ENCODE peak calls at places on chromosomes 11 and 22, in ten cellular contexts. I is osteocyte; W is brain microvascular endothelial cell; X is SW 1271; D is stimulated activated CD4-positive, alpha-beta T cell treated with anti-CD3 and anti-CD28 coated beads, Interleukin-12 subunit alpha, Interleukin-12 subunit beta, amount 100 ng/mL, for 4 hours; M is HT1080; Q is HT-29; K is EL; J is NCI-H2171 treated with DMSO at 0.1 percent for 48 hours; B is CD4-positive, alpha-beta T cell. Y is an unnamed sample.

GRCh38 chr11:130848361-130849214 is 67.7 kb downstream of the SNX19 start:
- DNase-seq in I (no peak), W (no peak), X (no peak), D (no peak), M (no peak), Q (no peak), K (no peak), J (no peak), B (no peak), Y (no peak)

GRCh38 chr11:18457435-18457834 is 1.8 kb downstream of the LDHAL6A start:
- DNase-seq in I (no peak), W (no peak), X (no peak), D (no peak), M (peak), Q (peak), K (peak), J (no peak), B (no peak), Y (no peak)

GRCh38 chr22:47367107-47367690 is 604.7 kb downstream of the TBC1D22A start:
- DNase-seq in I (peak), W (no peak), X (no peak), D (no peak), M (no peak), Q (no peak), K (no peak), J (no peak), B (no peak), Y (no peak)

GRCh38 chr11:18757742-18758294 is 31.8 kb upstream of the IGSF22 start:
- DNase-seq in I (no peak), W (no peak), X (no peak), D (no peak), M (no peak), Q (no peak), K (no peak), J (no peak), B (no peak), Y (no peak)

GRCh38 chr11:123973816-123974215 is 3.8 kb downstream of the OR10S1 start:
- DNase-seq in I (no peak), W (peak), X (peak), D (no peak), M (peak), Q (no peak), K (peak), J (no peak), B (no peak), Y (no peak)

GRCh38 chr11:112817376-112817775 is 143.8 kb upstream of the NCAM1 start:
- DNase-seq in I (no peak), W (no peak), X (no peak), D (no peak), M (no peak), Q (no peak), K (no peak), J (no peak), B (no peak), Y (no peak)

GRCh38 chr11:68472778-68473177 is 12.2 kb downstream of the PPP6R3 start:
- DNase-seq in I (no peak), W (no peak), X (no peak), D (no peak), M (no peak), Q (no peak), K (no peak), J (no peak), B (no peak), Y (no peak)

GRCh38 chr22:43798492-43798891 is 13.6 kb downstream of the EFCAB6 start:
- DNase-seq in I (peak), W (no peak), X (no peak), D (no peak), M (no peak), Q (no peak), K (no peak), J (no peak), B (no peak), Y (no peak)

GRCh38 chr22:21947040-21948014 is 5.3 kb downstream of the PPM1F start:
- DNase-seq in I (no peak), W (peak), X (no peak), D (no peak), M (peak), Q (peak), K (peak), J (peak), B (no peak), Y (no peak)

GRCh38 chr22:25754527-25755202 is 12.7 kb downstream of the MYO18B start:
- DNase-seq in I (no peak), W (peak), X (no peak), D (no peak), M (peak), Q (no peak), K (peak), J (no peak), B (no peak), Y (no peak)

GRCh38 chr11:10377182-10377581 is 72.3 kb downstream of the ADM start:
- DNase-seq in I (no peak), W (no peak), X (no peak), D (no peak), M (no peak), Q (no peak), K (no peak), J (no peak), B (no peak), Y (no peak)

GRCh38 chr11:48880021-48880441 is 103.7 kb downstream of the TRIM51G start:
- DNase-seq in I (peak), W (no peak), X (no peak), D (no peak), M (no peak), Q (no peak), K (no peak), J (no peak), B (no peak), Y (no peak)

GRCh38 chr11:67022341-67022933 is 497 bp upstream of the SYT12 start:
- DNase-seq in I (no peak), W (peak), X (no peak), D (no peak), M (peak), Q (peak), K (peak), J (peak), B (no peak), Y (no peak)

GRCh38 chr11:75873417-75874148 is 58.6 kb downstream of the UVRAG start:
- DNase-seq in I (no peak), W (no peak), X (no peak), D (no peak), M (no peak), Q (no peak), K (no peak), J (no peak), B (no peak), Y (no peak)

GRCh38 chr22:44191036-44191454 is 10.3 kb downstream of the PARVG start:
- DNase-seq in I (no peak), W (no peak), X (no peak), D (peak), M (peak), Q (no peak), K (peak), J (no peak), B (no peak), Y (peak)

GRCh38 chr22:38243007-38243775 is 29.6 kb downstream of the TMEM184B start:
- DNase-seq in I (no peak), W (peak), X (no peak), D (no peak), M (no peak), Q (peak), K (no peak), J (peak), B (no peak), Y (no peak)

GRCh38 chr22:37735054-37735453 is 38.2 kb downstream of the TRIOBP start:
- DNase-seq in I (no peak), W (no peak), X (no peak), D (no peak), M (no peak), Q (peak), K (no peak), J (no peak), B (no peak), Y (no peak)

GRCh38 chr11:78078218-78079167 is 1.2 kb downstream of the NDUFC2 start:
- DNase-seq in I (no peak), W (no peak), X (no peak), D (no peak), M (no peak), Q (no peak), K (no peak), J (peak), B (no peak), Y (no peak)

GRCh38 chr11:114040706-114041211 is 18.8 kb upstream of the ZBTB16 start:
- DNase-seq in I (no peak), W (no peak), X (no peak), D (no peak), M (peak), Q (peak), K (peak), J (no peak), B (no peak), Y (no peak)

GRCh38 chr11:100719362-100719761 is 32.3 kb downstream of the ARHGAP42 start:
- DNase-seq in I (no peak), W (no peak), X (no peak), D (no peak), M (peak), Q (peak), K (no peak), J (peak), B (no peak), Y (no peak)

GRCh38 chr11:130047141-130047540 is 22.6 kb upstream of the APLP2 start:
- DNase-seq in I (peak), W (no peak), X (no peak), D (no peak), M (no peak), Q (no peak), K (no peak), J (no peak), B (no peak), Y (no peak)

GRCh38 chr11:103594283-103594682 is 442.2 kb upstream of the DDI1 start:
- DNase-seq in I (no peak), W (no peak), X (no peak), D (no peak), M (no peak), Q (peak), K (no peak), J (no peak), B (no peak), Y (no peak)

GRCh38 chr11:60305906-60306619 is 21.0 kb upstream of the MS4A6E start:
- DNase-seq in I (no peak), W (peak), X (no peak), D (no peak), M (peak), Q (no peak), K (peak), J (no peak), B (no peak), Y (no peak)

GRCh38 chr11:3197878-3198528 is 20.6 kb downstream of the MRGPRG start:
- DNase-seq in I (no peak), W (no peak), X (no peak), D (no peak), M (no peak), Q (no peak), K (no peak), J (no peak), B (no peak), Y (no peak)

GRCh38 chr22:37745548-37746365 is 48.9 kb downstream of the TRIOBP start:
- DNase-seq in I (peak), W (peak), X (peak), D (peak), M (peak), Q (peak), K (peak), J (peak), B (peak), Y (peak)

GRCh38 chr11:48087974-48088681 is 107.8 kb downstream of the PTPRJ start:
- DNase-seq in I (no peak), W (no peak), X (no peak), D (no peak), M (no peak), Q (peak), K (no peak), J (peak), B (no peak), Y (no peak)

GRCh38 chr11:8111636-8112035 is 30.6 kb downstream of the TUB start:
- DNase-seq in I (no peak), W (no peak), X (no peak), D (no peak), M (no peak), Q (no peak), K (no peak), J (peak), B (no peak), Y (no peak)

Y was measured in stimulated activated naive CD8-positive, alpha-beta T cell treated with anti-CD3 and anti-CD28 coated beads, Interleukin-15, amount 100 ng/mL, for 72 hours.